ENCODE peak calls at places on chromosomes 11 and 22, in six cellular contexts. G is NCI-H1436; V is mesendoderm; D is ovary; O is activated naive CD8-positive, alpha-beta T cell treated with anti-CD3 and anti-CD28 coated beads, Interleukin-2, amount 50 U/mL, for 24 hours; C is IMR-90. R is an unnamed sample.

GRCh38 chr11:2074266-2074825 is 64.8 kb downstream of the IGF2 start:
- DNase-seq in V (peak; percentile 62), D (no peak), G (no peak), O (no peak), C (no peak), R (no peak)

GRCh38 chr22:19674129-19674928 is 40.0 kb upstream of the SEPTIN5 start:
- DNase-seq in O (no peak), V (no peak), G (no peak), C (no peak), D (no peak), R (no peak)

GRCh38 chr11:124482362-124483147 is 37.1 kb upstream of the OR8B8 start:
- DNase-seq in O (no peak), D (no peak), G (no peak), V (peak; percentile 33), C (peak; percentile 28), R (no peak)

GRCh38 chr11:72609045-72609444 is 65.2 kb downstream of the PDE2A start:
- DNase-seq in V (peak; percentile 49), O (no peak), C (peak; percentile 30), G (no peak), D (no peak), R (no peak)

GRCh38 chr11:8242113-8242475 is 21.6 kb downstream of the LMO1 start:
- DNase-seq in C (no peak), O (no peak), V (peak; percentile 87), G (no peak), D (no peak), R (no peak)

GRCh38 chr11:128039140-128040021 is 548.0 kb downstream of the ETS1 start:
- DNase-seq in O (peak; percentile 73), D (no peak), C (peak; percentile 82), G (no peak), V (no peak), R (no peak)

GRCh38 chr11:67033661-67034166 is 10.8 kb downstream of the SYT12 start:
- DNase-seq in O (no peak), V (no peak), C (peak; percentile 99), G (no peak), D (no peak), R (peak; percentile 61)

GRCh38 chr11:71130106-71130505 is 122.3 kb downstream of the SHANK2 start:
- DNase-seq in V (no peak), G (no peak), C (no peak), D (no peak), O (no peak), R (no peak)

GRCh38 chr11:103602846-103603245 is 433.6 kb upstream of the DDI1 start:
- DNase-seq in V (peak; percentile 72), C (no peak), G (no peak), D (no peak), O (no peak), R (no peak)

GRCh38 chr11:27395556-27396258 is 32.7 kb upstream of the CCDC34 start:
- DNase-seq in V (peak; percentile 72), C (peak; percentile 76), D (no peak), G (no peak), O (no peak), R (no peak)

GRCh38 chr11:91871791-91872190 is 352.8 kb upstream of the FAT3 start:
- DNase-seq in O (no peak), C (no peak), V (no peak), D (no peak), G (no peak), R (no peak)

GRCh38 chr11:10192036-10192435 is 102.0 kb downstream of the SBF2 start:
- DNase-seq in O (no peak), G (no peak), D (no peak), C (no peak), V (no peak), R (no peak)

GRCh38 chr11:107565219-107565937 is at the start of gene ALKBH8:
- DNase-seq in C (peak; percentile 58), O (peak; percentile 78), G (peak; percentile 39), V (peak; percentile 82), D (peak; percentile 52), R (peak; percentile 70)

GRCh38 chr11:69968407-69969347 is 109.4 kb upstream of the ANO1 start:
- DNase-seq in V (no peak), O (no peak), G (no peak), C (no peak), D (no peak), R (no peak)

GRCh38 chr11:122209619-122210377 is 93.8 kb upstream of the BLID start:
- DNase-seq in D (peak; percentile 88), G (no peak), V (no peak), O (no peak), C (peak; percentile 88), R (no peak)

GRCh38 chr22:49967333-49968241 is 7.0 kb downstream of the PIM3 start:
- DNase-seq in C (no peak), D (peak; percentile 63), V (no peak), O (no peak), G (no peak), R (no peak)

R was measured in anterior cingulate cortex.